ENCODE peak calls at places on chromosome 7, in nine cellular contexts. I, L, R, Q, T, V, A, C and S are unnamed samples.

GRCh38 chr7:69781412-69781846 is 183.2 kb downstream of the AUTS2 start:
- ATAC-seq in V (no peak), A (peak), R (no peak), L (no peak), Q (no peak), T (peak), C (no peak), I (peak), S (peak)

GRCh38 chr7:35508623-35509400 is 186.1 kb downstream of the HERPUD2 start:
- ATAC-seq in R (no peak), L (no peak), I (no peak), V (peak), A (no peak), T (no peak), Q (no peak), C (no peak), S (peak)

GRCh38 chr7:113154128-113154527 is 35.8 kb upstream of the SMIM30 start:
- ATAC-seq in V (no peak), L (no peak), C (no peak), T (no peak), Q (no peak), R (no peak), A (no peak), I (no peak), S (no peak)

GRCh38 chr7:51265066-51265907 is 51.3 kb downstream of the COBL start:
- ATAC-seq in L (no peak), Q (no peak), T (no peak), C (no peak), R (no peak), V (no peak), A (no peak), I (no peak), S (no peak)

GRCh38 chr7:111525100-111525499 is 37.2 kb downstream of the IMMP2L start:
- ATAC-seq in I (no peak), A (no peak), V (no peak), L (no peak), Q (no peak), C (no peak), R (no peak), T (no peak), S (no peak)

GRCh38 chr7:114939484-114940097 is 17.7 kb downstream of the MDFIC start:
- ATAC-seq in T (no peak), Q (no peak), C (no peak), A (no peak), R (peak), L (no peak), I (no peak), V (no peak), S (no peak)

GRCh38 chr7:154676422-154677073 is 326.4 kb downstream of the PAXIP1 start:
- ATAC-seq in Q (no peak), R (no peak), A (no peak), V (no peak), I (peak), T (peak), C (no peak), L (no peak), S (no peak)

GRCh38 chr7:135299245-135299644 is 65.6 kb downstream of the STRA8 start:
- ATAC-seq in T (no peak), I (no peak), Q (no peak), R (no peak), L (no peak), V (no peak), A (no peak), C (no peak), S (no peak)

GRCh38 chr7:88239852-88240251 is 20.0 kb upstream of the SRI start:
- ATAC-seq in R (no peak), C (no peak), T (no peak), I (no peak), Q (no peak), A (no peak), V (no peak), L (no peak), S (no peak)

GRCh38 chr7:53306846-53307245 is 271.4 kb downstream of the POM121L12 start:
- ATAC-seq in L (no peak), Q (no peak), V (no peak), R (no peak), T (no peak), A (no peak), C (no peak), I (no peak), S (no peak)

GRCh38 chr7:151018421-151019129 is 5.7 kb downstream of the ATG9B start:
- ATAC-seq in V (no peak), Q (peak), C (peak), I (peak), T (no peak), L (peak), R (peak), A (no peak), S (no peak)

GRCh38 chr7:137952406-137952805 is 49.5 kb downstream of the CREB3L2 start:
- ATAC-seq in C (no peak), R (no peak), A (no peak), I (peak), T (no peak), V (peak), L (no peak), Q (no peak), S (no peak)